ENCODE peak calls at places on chromosome 7, in nine cellular contexts. One of them, this sample, is unnamed.

GRCh38 chr7:108717771-108718170 is 148.1 kb downstream of the DNAJB9 start:
- DNase-seq in posterior cingulate gyrus: no peak
- DNase-seq in NCI-H1436: no peak
- DNase-seq in fibroblast of the conjunctiva: no peak
- DNase-seq in Caco-2: no peak
- DNase-seq in HuH-7: no peak
- DNase-seq in GDM1: no peak
- DNase-seq in hippocampal formation: no peak
- DNase-seq in brain microvascular endothelial cell: no peak
- DNase-seq in this sample: no peak

GRCh38 chr7:85686410-85687181 is 499.7 kb upstream of the SEMA3D start:
- DNase-seq in brain microvascular endothelial cell: no peak
- DNase-seq in hippocampal formation: no peak
- DNase-seq in GDM1: no peak
- DNase-seq in posterior cingulate gyrus: no peak
- DNase-seq in HuH-7: no peak
- DNase-seq in fibroblast of the conjunctiva: no peak
- DNase-seq in NCI-H1436: no peak
- DNase-seq in Caco-2: no peak
- DNase-seq in this sample: no peak

GRCh38 chr7:132904209-132904608 is 177.7 kb downstream of the CHCHD3 start:
- DNase-seq in hippocampal formation: no peak
- DNase-seq in brain microvascular endothelial cell: no peak
- DNase-seq in HuH-7: no peak
- DNase-seq in fibroblast of the conjunctiva: no peak
- DNase-seq in Caco-2: no peak
- DNase-seq in GDM1: no peak
- DNase-seq in NCI-H1436: no peak
- DNase-seq in posterior cingulate gyrus: no peak
- DNase-seq in this sample: no peak

GRCh38 chr7:41997151-41997550 is 239.9 kb downstream of the GLI3 start:
- DNase-seq in brain microvascular endothelial cell: no peak
- DNase-seq in Caco-2: no peak
- DNase-seq in NCI-H1436: no peak
- DNase-seq in HuH-7: no peak
- DNase-seq in hippocampal formation: no peak
- DNase-seq in posterior cingulate gyrus: no peak
- DNase-seq in fibroblast of the conjunctiva: no peak
- DNase-seq in GDM1: no peak
- DNase-seq in this sample: no peak

GRCh38 chr7:42285383-42285824 is 48.4 kb upstream of the GLI3 start:
- DNase-seq in brain microvascular endothelial cell: no peak
- DNase-seq in NCI-H1436: no peak
- DNase-seq in GDM1: no peak
- DNase-seq in hippocampal formation: no peak
- DNase-seq in fibroblast of the conjunctiva: no peak
- DNase-seq in Caco-2: no peak
- DNase-seq in HuH-7: no peak
- DNase-seq in posterior cingulate gyrus: no peak
- DNase-seq in this sample: no peak

GRCh38 chr7:12771378-12771877 is 84.0 kb downstream of the ARL4A start:
- DNase-seq in NCI-H1436: no peak
- DNase-seq in fibroblast of the conjunctiva: no peak
- DNase-seq in hippocampal formation: peak; percentile 46
- DNase-seq in GDM1: no peak
- DNase-seq in Caco-2: no peak
- DNase-seq in HuH-7: no peak
- DNase-seq in posterior cingulate gyrus: peak; percentile 12
- DNase-seq in brain microvascular endothelial cell: no peak
- DNase-seq in this sample: peak; percentile 4

GRCh38 chr7:92727755-92728154 is 108.6 kb downstream of the CDK6 start:
- DNase-seq in NCI-H1436: no peak
- DNase-seq in HuH-7: no peak
- DNase-seq in fibroblast of the conjunctiva: peak; percentile 80
- DNase-seq in posterior cingulate gyrus: no peak
- DNase-seq in Caco-2: no peak
- DNase-seq in GDM1: no peak
- DNase-seq in brain microvascular endothelial cell: no peak
- DNase-seq in hippocampal formation: no peak
- DNase-seq in this sample: no peak

GRCh38 chr7:44087914-44088838 is 5.8 kb upstream of the POLM start:
- DNase-seq in brain microvascular endothelial cell: peak; percentile 48
- DNase-seq in NCI-H1436: no peak
- DNase-seq in Caco-2: no peak
- DNase-seq in GDM1: no peak
- DNase-seq in HuH-7: no peak
- DNase-seq in posterior cingulate gyrus: peak; percentile 46
- DNase-seq in fibroblast of the conjunctiva: peak; percentile 79
- DNase-seq in hippocampal formation: no peak
- DNase-seq in this sample: no peak

GRCh38 chr7:43431020-43431595 is 151.8 kb upstream of the STK17A start:
- DNase-seq in HuH-7: no peak
- DNase-seq in NCI-H1436: no peak
- DNase-seq in brain microvascular endothelial cell: no peak
- DNase-seq in posterior cingulate gyrus: no peak
- DNase-seq in fibroblast of the conjunctiva: peak; percentile 4
- DNase-seq in hippocampal formation: no peak
- DNase-seq in Caco-2: no peak
- DNase-seq in GDM1: no peak
- DNase-seq in this sample: no peak

GRCh38 chr7:144063710-144064109 is 5.9 kb upstream of the OR2A25 start:
- DNase-seq in HuH-7: no peak
- DNase-seq in brain microvascular endothelial cell: no peak
- DNase-seq in NCI-H1436: no peak
- DNase-seq in Caco-2: no peak
- DNase-seq in fibroblast of the conjunctiva: no peak
- DNase-seq in GDM1: no peak
- DNase-seq in hippocampal formation: no peak
- DNase-seq in posterior cingulate gyrus: no peak
- DNase-seq in this sample: no peak

GRCh38 chr7:14714161-14714728 is 188.3 kb downstream of the DGKB start:
- DNase-seq in HuH-7: no peak
- DNase-seq in NCI-H1436: no peak
- DNase-seq in GDM1: no peak
- DNase-seq in posterior cingulate gyrus: no peak
- DNase-seq in brain microvascular endothelial cell: no peak
- DNase-seq in Caco-2: no peak
- DNase-seq in hippocampal formation: no peak
- DNase-seq in fibroblast of the conjunctiva: no peak
- DNase-seq in this sample: no peak

GRCh38 chr7:10205690-10206089 is 768.0 kb upstream of the PHF14 start:
- DNase-seq in posterior cingulate gyrus: no peak
- DNase-seq in hippocampal formation: no peak
- DNase-seq in HuH-7: no peak
- DNase-seq in fibroblast of the conjunctiva: no peak
- DNase-seq in NCI-H1436: no peak
- DNase-seq in GDM1: no peak
- DNase-seq in Caco-2: no peak
- DNase-seq in brain microvascular endothelial cell: no peak
- DNase-seq in this sample: no peak

GRCh38 chr7:16670021-16670420 is 24.0 kb downstream of the BZW2 start:
- DNase-seq in Caco-2: no peak
- DNase-seq in GDM1: no peak
- DNase-seq in posterior cingulate gyrus: no peak
- DNase-seq in HuH-7: no peak
- DNase-seq in NCI-H1436: no peak
- DNase-seq in fibroblast of the conjunctiva: peak; percentile 35
- DNase-seq in hippocampal formation: no peak
- DNase-seq in brain microvascular endothelial cell: no peak
- DNase-seq in this sample: no peak

GRCh38 chr7:100612730-100613446 is 548 bp downstream of the MOSPD3 start:
- DNase-seq in hippocampal formation: no peak
- DNase-seq in GDM1: no peak
- DNase-seq in Caco-2: no peak
- DNase-seq in NCI-H1436: no peak
- DNase-seq in HuH-7: peak; percentile 68
- DNase-seq in brain microvascular endothelial cell: no peak
- DNase-seq in fibroblast of the conjunctiva: no peak
- DNase-seq in posterior cingulate gyrus: no peak
- DNase-seq in this sample: no peak

GRCh38 chr7:12888727-12889126 is 201.3 kb downstream of the ARL4A start:
- DNase-seq in Caco-2: no peak
- DNase-seq in posterior cingulate gyrus: no peak
- DNase-seq in HuH-7: no peak
- DNase-seq in brain microvascular endothelial cell: peak; percentile 10
- DNase-seq in fibroblast of the conjunctiva: peak; percentile 34
- DNase-seq in GDM1: no peak
- DNase-seq in NCI-H1436: no peak
- DNase-seq in hippocampal formation: no peak
- DNase-seq in this sample: no peak

GRCh38 chr7:158024351-158024715 is 563.3 kb downstream of the PTPRN2 start:
- DNase-seq in hippocampal formation: no peak
- DNase-seq in HuH-7: no peak
- DNase-seq in GDM1: no peak
- DNase-seq in Caco-2: no peak
- DNase-seq in brain microvascular endothelial cell: no peak
- DNase-seq in posterior cingulate gyrus: no peak
- DNase-seq in fibroblast of the conjunctiva: no peak
- DNase-seq in NCI-H1436: no peak
- DNase-seq in this sample: no peak

GRCh38 chr7:119900996-119901395 is 372.0 kb upstream of the KCND2 start:
- DNase-seq in brain microvascular endothelial cell: peak; percentile 3
- DNase-seq in hippocampal formation: no peak
- DNase-seq in HuH-7: no peak
- DNase-seq in fibroblast of the conjunctiva: peak; percentile 3
- DNase-seq in posterior cingulate gyrus: no peak
- DNase-seq in GDM1: no peak
- DNase-seq in Caco-2: no peak
- DNase-seq in NCI-H1436: no peak
- DNase-seq in this sample: no peak

GRCh38 chr7:159130820-159131219 is 13.8 kb downstream of the VIPR2 start:
- DNase-seq in brain microvascular endothelial cell: no peak
- DNase-seq in posterior cingulate gyrus: no peak
- DNase-seq in fibroblast of the conjunctiva: no peak
- DNase-seq in NCI-H1436: no peak
- DNase-seq in HuH-7: no peak
- DNase-seq in GDM1: no peak
- DNase-seq in hippocampal formation: no peak
- DNase-seq in Caco-2: no peak
- DNase-seq in this sample: no peak

GRCh38 chr7:151925446-151926335 is 30.6 kb upstream of the GALNTL5 start:
- DNase-seq in fibroblast of the conjunctiva: no peak
- DNase-seq in Caco-2: no peak
- DNase-seq in GDM1: peak; percentile 68
- DNase-seq in NCI-H1436: no peak
- DNase-seq in posterior cingulate gyrus: peak; percentile 66
- DNase-seq in HuH-7: no peak
- DNase-seq in brain microvascular endothelial cell: peak; percentile 14
- DNase-seq in hippocampal formation: no peak
- DNase-seq in this sample: peak; percentile 59

GRCh38 chr7:16960566-16960965 is 78.8 kb upstream of the AGR3 start:
- DNase-seq in brain microvascular endothelial cell: no peak
- DNase-seq in posterior cingulate gyrus: no peak
- DNase-seq in Caco-2: no peak
- DNase-seq in GDM1: no peak
- DNase-seq in hippocampal formation: no peak
- DNase-seq in fibroblast of the conjunctiva: no peak
- DNase-seq in HuH-7: no peak
- DNase-seq in NCI-H1436: no peak
- DNase-seq in this sample: no peak

GRCh38 chr7:47610506-47611044 is 28.7 kb upstream of the TNS3 start:
- DNase-seq in hippocampal formation: no peak
- DNase-seq in fibroblast of the conjunctiva: peak; percentile 74
- DNase-seq in HuH-7: peak; percentile 69
- DNase-seq in GDM1: no peak
- DNase-seq in NCI-H1436: no peak
- DNase-seq in brain microvascular endothelial cell: peak; percentile 56
- DNase-seq in posterior cingulate gyrus: no peak
- DNase-seq in Caco-2: no peak
- DNase-seq in this sample: no peak

GRCh38 chr7:104548861-104549260 is 220.5 kb downstream of the LHFPL3 start:
- DNase-seq in hippocampal formation: no peak
- DNase-seq in fibroblast of the conjunctiva: no peak
- DNase-seq in NCI-H1436: no peak
- DNase-seq in HuH-7: peak; percentile 34
- DNase-seq in posterior cingulate gyrus: no peak
- DNase-seq in GDM1: no peak
- DNase-seq in brain microvascular endothelial cell: no peak
- DNase-seq in Caco-2: no peak
- DNase-seq in this sample: no peak

GRCh38 chr7:82428186-82428961 is 15.2 kb downstream of the CACNA2D1 start:
- DNase-seq in hippocampal formation: no peak
- DNase-seq in NCI-H1436: no peak
- DNase-seq in HuH-7: no peak
- DNase-seq in fibroblast of the conjunctiva: no peak
- DNase-seq in posterior cingulate gyrus: no peak
- DNase-seq in Caco-2: no peak
- DNase-seq in GDM1: no peak
- DNase-seq in brain microvascular endothelial cell: peak; percentile 64
- DNase-seq in this sample: no peak

GRCh38 chr7:20233362-20233761 is 16.2 kb upstream of the MACC1 start:
- DNase-seq in posterior cingulate gyrus: no peak
- DNase-seq in HuH-7: no peak
- DNase-seq in GDM1: no peak
- DNase-seq in brain microvascular endothelial cell: no peak
- DNase-seq in NCI-H1436: no peak
- DNase-seq in Caco-2: no peak
- DNase-seq in fibroblast of the conjunctiva: no peak
- DNase-seq in hippocampal formation: no peak
- DNase-seq in this sample: no peak

GRCh38 chr7:80499350-80499955 is 12.4 kb downstream of the GNAT3 start:
- DNase-seq in posterior cingulate gyrus: no peak
- DNase-seq in hippocampal formation: no peak
- DNase-seq in brain microvascular endothelial cell: peak; percentile 97
- DNase-seq in fibroblast of the conjunctiva: peak; percentile 87
- DNase-seq in Caco-2: peak; percentile 29
- DNase-seq in GDM1: no peak
- DNase-seq in HuH-7: no peak
- DNase-seq in NCI-H1436: no peak
- DNase-seq in this sample: no peak

GRCh38 chr7:98423043-98423442 is 22.2 kb upstream of the BAIAP2L1 start:
- DNase-seq in hippocampal formation: no peak
- DNase-seq in posterior cingulate gyrus: no peak
- DNase-seq in GDM1: no peak
- DNase-seq in HuH-7: no peak
- DNase-seq in Caco-2: peak; percentile 23
- DNase-seq in NCI-H1436: no peak
- DNase-seq in brain microvascular endothelial cell: peak; percentile 43
- DNase-seq in fibroblast of the conjunctiva: no peak
- DNase-seq in this sample: no peak

GRCh38 chr7:85423209-85423895 is 236.5 kb upstream of the SEMA3D start:
- DNase-seq in Caco-2: no peak
- DNase-seq in brain microvascular endothelial cell: no peak
- DNase-seq in hippocampal formation: no peak
- DNase-seq in fibroblast of the conjunctiva: no peak
- DNase-seq in GDM1: no peak
- DNase-seq in posterior cingulate gyrus: no peak
- DNase-seq in NCI-H1436: no peak
- DNase-seq in HuH-7: no peak
- DNase-seq in this sample: no peak

GRCh38 chr7:130381468-130382312 is 1.4 kb downstream of the CPA1 start:
- DNase-seq in NCI-H1436: no peak
- DNase-seq in hippocampal formation: no peak
- DNase-seq in HuH-7: no peak
- DNase-seq in brain microvascular endothelial cell: no peak
- DNase-seq in GDM1: no peak
- DNase-seq in Caco-2: no peak
- DNase-seq in fibroblast of the conjunctiva: no peak
- DNase-seq in posterior cingulate gyrus: no peak
- DNase-seq in this sample: no peak

GRCh38 chr7:24821045-24821853 is 64.0 kb upstream of the GSDME start:
- DNase-seq in NCI-H1436: no peak
- DNase-seq in posterior cingulate gyrus: peak; percentile 24
- DNase-seq in fibroblast of the conjunctiva: peak; percentile 56
- DNase-seq in hippocampal formation: no peak
- DNase-seq in GDM1: peak; percentile 43
- DNase-seq in Caco-2: peak; percentile 58
- DNase-seq in brain microvascular endothelial cell: peak; percentile 88
- DNase-seq in HuH-7: peak; percentile 46
- DNase-seq in this sample: no peak

GRCh38 chr7:99679400-99680191 is at the start of gene CYP3A5:
- DNase-seq in posterior cingulate gyrus: no peak
- DNase-seq in hippocampal formation: no peak
- DNase-seq in GDM1: no peak
- DNase-seq in fibroblast of the conjunctiva: no peak
- DNase-seq in HuH-7: no peak
- DNase-seq in Caco-2: no peak
- DNase-seq in NCI-H1436: no peak
- DNase-seq in brain microvascular endothelial cell: no peak
- DNase-seq in this sample: no peak

GRCh38 chr7:154350892-154351291 is 298.7 kb downstream of the DPP6 start:
- DNase-seq in Caco-2: no peak
- DNase-seq in NCI-H1436: no peak
- DNase-seq in GDM1: no peak
- DNase-seq in fibroblast of the conjunctiva: no peak
- DNase-seq in HuH-7: no peak
- DNase-seq in posterior cingulate gyrus: no peak
- DNase-seq in brain microvascular endothelial cell: no peak
- DNase-seq in hippocampal formation: no peak
- DNase-seq in this sample: no peak